ENCODE peak calls at places on chromosome 1, in four cellular contexts. O, P, X and R are unnamed samples.

GRCh38 chr1:163656367-163656766 is 334.6 kb downstream of the NUF2 start:
- DNase-seq in O (no peak), P (no peak), X (no peak), R (no peak)

GRCh38 chr1:246418565-246419312 is 88.3 kb downstream of the SMYD3 start:
- DNase-seq in O (no peak), P (no peak), X (no peak), R (no peak)

GRCh38 chr1:27031235-27032118 is 18.8 kb upstream of the TENT5B start:
- DNase-seq in O (peak), P (peak), X (peak), R (no peak)

GRCh38 chr1:7576946-7577657 is 194.0 kb upstream of the VAMP3 start:
- DNase-seq in O (no peak), P (peak), X (peak), R (no peak)

GRCh38 chr1:74222701-74223100 is 12.5 kb upstream of the TNNI3K start:
- DNase-seq in O (no peak), P (no peak), X (no peak), R (no peak)

GRCh38 chr1:78497196-78497595 is 6.4 kb downstream of the PTGFR start:
- DNase-seq in O (no peak), P (peak), X (no peak), R (no peak)

GRCh38 chr1:65267291-65268087 is 41.9 kb upstream of the DNAJC6 start:
- DNase-seq in O (no peak), P (no peak), X (no peak), R (no peak)

GRCh38 chr1:32759521-32759980 is 57.0 kb upstream of the SYNC start:
- DNase-seq in O (no peak), P (no peak), X (no peak), R (no peak)

GRCh38 chr1:23196627-23197328 is 20.5 kb downstream of the HTR1D start:
- DNase-seq in O (no peak), P (peak), X (no peak), R (no peak)

GRCh38 chr1:110225212-110225611 is 15.1 kb downstream of the KCNC4 start:
- DNase-seq in O (no peak), P (no peak), X (no peak), R (no peak)

GRCh38 chr1:3903141-3904005 is 3.3 kb upstream of the C1orf174 start:
- DNase-seq in O (peak), P (no peak), X (no peak), R (peak)

GRCh38 chr1:201006450-201006849 is 17.1 kb downstream of the KIF21B start:
- DNase-seq in O (no peak), P (no peak), X (no peak), R (no peak)

GRCh38 chr1:224333309-224333926 is 3.4 kb upstream of the NVL start:
- DNase-seq in O (no peak), P (peak), X (no peak), R (peak)

GRCh38 chr1:29327223-29327935 is 91.1 kb downstream of the PTPRU start:
- DNase-seq in O (no peak), P (no peak), X (peak), R (no peak)

GRCh38 chr1:61391730-61392129 is 309.4 kb downstream of the NFIA start:
- DNase-seq in O (no peak), P (no peak), X (no peak), R (no peak)

GRCh38 chr1:27513958-27514357 is 24.0 kb upstream of the WASF2 start:
- DNase-seq in O (no peak), P (no peak), X (no peak), R (peak)

GRCh38 chr1:15328785-15329480 is 80.8 kb upstream of the EFHD2 start:
- DNase-seq in O (no peak), P (peak), X (no peak), R (no peak)

GRCh38 chr1:8567146-8567545 is 249.2 kb downstream of the SLC45A1 start:
- DNase-seq in O (no peak), P (no peak), X (no peak), R (no peak)

GRCh38 chr1:152761609-152762213 is 3.9 kb downstream of the KPRP start:
- DNase-seq in O (no peak), P (no peak), X (no peak), R (no peak)

GRCh38 chr1:153532769-153533599 is 2.8 kb downstream of the S100A6 start:
- DNase-seq in O (peak), P (peak), X (peak), R (peak)

GRCh38 chr1:201881617-201882016 is 7.1 kb upstream of the SHISA4 start:
- DNase-seq in O (no peak), P (no peak), X (no peak), R (no peak)

GRCh38 chr1:173596097-173596825 is 6.6 kb downstream of the SLC9C2 start:
- DNase-seq in O (no peak), P (no peak), X (no peak), R (no peak)

GRCh38 chr1:178311164-178311563 is 185.6 kb downstream of the CLEC20A start:
- DNase-seq in O (no peak), P (no peak), X (no peak), R (no peak)

GRCh38 chr1:93257889-93258288 is 77.4 kb downstream of the CCDC18 start:
- DNase-seq in O (no peak), P (no peak), X (no peak), R (no peak)

GRCh38 chr1:47440052-47440848 is 2.4 kb downstream of the FOXD2 start:
- DNase-seq in O (no peak), P (no peak), X (no peak), R (no peak)

DNA sequence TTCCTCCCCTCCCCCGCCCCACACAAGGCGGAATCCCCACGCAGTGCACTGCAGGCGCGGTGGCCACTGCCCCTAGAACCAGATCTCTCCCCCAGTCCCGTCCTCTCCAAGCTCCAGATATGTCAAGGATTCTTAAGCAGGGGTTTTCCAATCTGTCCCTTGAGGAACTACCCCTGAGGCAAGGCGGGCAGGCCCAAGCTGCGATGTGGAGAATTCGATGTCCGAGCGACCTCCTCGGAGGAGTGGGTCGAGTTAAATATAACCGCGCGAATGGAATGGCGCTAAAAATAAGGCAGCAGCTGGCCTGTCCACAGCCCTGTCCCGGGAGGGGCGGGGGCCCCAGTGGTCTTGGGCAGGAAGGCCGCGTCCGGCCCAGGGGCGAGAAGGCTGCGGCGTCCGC is 5.8 kb upstream of the FOXD3 start:
- DNase-seq in O (no peak), P (no peak), X (no peak), R (no peak)
- H3K4me3 ChIP-seq in O (peak), P (no peak), X (peak), R (no peak)

GRCh38 chr1:16394178-16394521 is 27.1 kb downstream of the SZRD1 start:
- DNase-seq in O (no peak), P (no peak), X (no peak), R (no peak)

GRCh38 chr1:16394977-16395376 is 27.9 kb downstream of the SZRD1 start:
- DNase-seq in O (no peak), P (no peak), X (no peak), R (no peak)

GRCh38 chr1:16398371-16398953 is 31.4 kb downstream of the SZRD1 start:
- DNase-seq in O (no peak), P (no peak), X (no peak), R (no peak)

GRCh38 chr1:16397095-16397494 is 30.1 kb downstream of the SZRD1 start:
- DNase-seq in O (no peak), P (no peak), X (no peak), R (peak)

DNA sequence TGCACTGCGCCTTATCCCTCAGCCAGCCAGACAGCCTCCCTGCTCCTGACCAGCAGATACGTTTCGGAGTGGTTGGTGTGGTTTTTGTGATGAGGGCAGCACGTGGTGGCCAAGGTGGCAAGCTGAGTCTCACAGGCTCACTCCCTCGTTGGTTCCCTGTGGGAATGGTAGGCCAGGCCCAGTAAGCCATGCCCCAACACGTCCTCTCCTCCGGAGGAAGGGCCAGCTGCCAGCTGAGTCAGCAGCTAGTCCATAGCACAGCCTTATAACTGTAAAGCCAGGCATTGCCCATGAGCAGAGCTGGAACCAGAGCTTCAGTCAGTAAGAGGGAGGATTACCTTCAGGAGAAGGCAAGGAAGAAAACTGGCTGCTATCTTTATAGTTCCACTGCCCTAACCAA is 29.5 kb downstream of the SZRD1 start:
- DNase-seq in O (no peak), P (peak), X (peak), R (no peak)
- TF ChIP-seq POLR2A in O (no peak), P (no peak), X (no peak), R (no peak)

DNA sequence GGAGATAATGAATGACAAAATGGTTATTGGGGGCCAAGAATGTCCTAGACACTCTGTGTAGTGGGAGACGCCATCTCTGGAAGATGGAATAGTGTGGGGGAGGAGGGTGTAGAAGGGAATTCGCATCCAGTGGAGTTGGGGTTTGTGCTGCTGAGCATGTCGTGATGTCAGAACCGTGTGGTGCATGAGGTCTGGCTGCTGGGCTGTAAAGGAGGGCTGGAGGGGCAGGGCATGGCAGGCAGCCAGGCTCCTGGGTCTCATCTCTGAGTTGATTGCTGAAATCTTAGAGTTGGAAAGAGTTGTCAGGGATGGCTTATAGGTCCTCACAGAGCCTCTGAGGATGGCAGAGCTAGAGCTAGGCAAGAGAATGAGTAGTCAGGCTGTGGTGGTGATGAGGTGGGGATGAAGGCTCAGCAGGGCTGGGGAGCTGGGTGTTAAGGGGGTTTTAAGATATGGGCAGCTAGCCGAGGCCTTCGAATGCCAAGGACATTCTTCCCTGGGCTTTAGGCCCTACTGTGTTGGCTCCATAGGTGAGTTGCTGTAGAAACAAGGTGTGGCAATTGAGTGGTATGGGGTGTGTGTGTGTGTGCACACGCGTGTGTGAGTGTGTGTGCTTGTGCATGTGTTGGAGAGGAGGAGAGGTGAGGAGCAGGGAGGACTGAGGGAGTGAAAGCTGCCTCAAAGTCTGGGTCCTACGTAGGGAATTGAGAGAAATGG is 1.9 kb downstream of the PPFIA4 start:
- DNase-seq in O (no peak), P (no peak), X (no peak), R (no peak)
- H3K4me3 ChIP-seq in O (no peak), P (no peak), X (no peak), R (no peak)

GRCh38 chr1:42330215-42330614 is 4.8 kb downstream of the FOXJ3 start:
- DNase-seq in O (no peak), P (no peak), X (no peak), R (no peak)

GRCh38 chr1:42332877-42333276 is 2.2 kb downstream of the FOXJ3 start:
- DNase-seq in O (no peak), P (no peak), X (no peak), R (no peak)

GRCh38 chr1:42328047-42328625 is 6.9 kb downstream of the FOXJ3 start:
- DNase-seq in O (no peak), P (no peak), X (no peak), R (no peak)

GRCh38 chr1:42325014-42325402 is 10.0 kb downstream of the FOXJ3 start:
- DNase-seq in O (no peak), P (no peak), X (no peak), R (no peak)

DNA sequence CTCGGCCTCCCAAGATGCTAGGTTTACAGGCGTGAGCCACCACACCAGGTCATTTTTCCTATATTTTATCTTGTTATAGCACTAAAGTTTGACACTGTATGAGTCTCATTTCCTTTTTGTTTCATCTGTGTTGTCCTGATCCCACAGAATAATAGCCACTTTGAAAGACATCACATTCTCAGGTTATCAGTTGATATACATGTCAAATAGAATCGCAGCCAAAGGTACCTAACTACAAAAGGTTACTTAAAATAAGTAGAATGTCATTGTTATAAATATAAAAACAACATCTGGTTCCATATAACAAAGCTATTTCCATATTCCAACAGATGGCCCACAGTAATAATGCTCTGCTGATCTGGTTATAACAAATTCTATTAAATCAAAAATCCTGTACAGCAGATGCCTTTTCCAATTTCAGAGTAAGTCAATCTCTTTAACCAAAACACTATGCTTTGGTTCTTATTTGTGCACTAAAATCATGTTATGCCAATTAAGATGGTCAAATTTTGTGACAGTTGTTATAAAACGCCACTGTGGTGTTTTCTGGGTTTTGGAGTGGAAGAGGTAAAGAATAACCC is 6.0 kb downstream of the FOXJ3 start:
- DNase-seq in O (no peak), P (no peak), X (no peak), R (no peak)
- TF ChIP-seq POLR2A in O (no peak), P (no peak), X (no peak), R (no peak)

GRCh38 chr1:211281322-211282022 is 22.3 kb downstream of the RCOR3 start:
- DNase-seq in O (no peak), P (no peak), X (no peak), R (no peak)
- H3K4me3 ChIP-seq in O (no peak), P (no peak), X (no peak), R (no peak)

GRCh38 chr1:116314305-116314919 is 58.6 kb upstream of the ATP1A1 start:
- DNase-seq in O (no peak), P (no peak), X (no peak), R (no peak)

GRCh38 chr1:116311756-116312691 is 61.0 kb upstream of the ATP1A1 start:
- DNase-seq in O (no peak), P (no peak), X (no peak), R (no peak)

GRCh38 chr1:116318897-116319296 is 54.1 kb upstream of the ATP1A1 start:
- DNase-seq in O (no peak), P (no peak), X (no peak), R (no peak)

GRCh38 chr1:116313776-116314175 is 59.3 kb upstream of the ATP1A1 start:
- DNase-seq in O (no peak), P (no peak), X (no peak), R (no peak)

DNA sequence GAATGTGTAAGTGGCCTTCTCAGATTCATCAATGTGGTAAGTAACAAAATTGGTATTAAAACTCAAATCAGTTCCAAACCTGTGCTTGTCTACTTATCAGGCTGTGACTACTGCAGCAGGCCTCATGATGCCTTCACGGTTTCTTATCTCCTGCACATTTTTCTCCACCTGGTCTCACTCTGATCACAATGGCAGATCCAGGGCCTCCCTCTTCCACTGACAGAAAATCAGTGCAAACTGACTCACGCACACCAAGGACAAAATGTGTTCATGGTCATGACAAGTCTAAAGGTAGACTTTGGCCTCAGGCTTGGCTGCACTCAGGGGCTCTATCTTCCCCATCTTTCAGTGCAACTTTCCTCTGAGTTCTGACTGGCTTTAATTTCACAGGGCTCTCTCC is 56.7 kb upstream of the ATP1A1 start:
- DNase-seq in O (no peak), P (no peak), X (no peak), R (no peak)
- TF ChIP-seq POLR2A in O (no peak), P (no peak), X (no peak), R (no peak)

GRCh38 chr1:160431571-160431970 is 31.2 kb downstream of the VANGL2 start:
- DNase-seq in O (no peak), P (no peak), X (no peak), R (no peak)
- H3K4me3 ChIP-seq in O (no peak), P (no peak), X (no peak), R (no peak)